ENCODE peak calls at places on chromosome 19, in nine cellular contexts. I, E, X, N, M, F, K, L and Y are unnamed samples.
A peak's percentile ranks its signal among the peaks of the same experiment; 100 is the strongest.

GRCh38 chr19:13799669-13800068 is 4.4 kb downstream of the ZSWIM4 start:
- DNase-seq in N (peak; percentile 2), I (no peak), L (no peak), X (no peak), K (no peak), F (no peak), M (no peak), E (no peak), Y (no peak)

GRCh38 chr19:11018179-11018578 is 57.3 kb downstream of the SMARCA4 start:
- DNase-seq in I (no peak), L (peak; percentile 50), X (no peak), F (no peak), M (no peak), E (no peak), K (no peak), N (peak; percentile 99), Y (no peak)

GRCh38 chr19:45630463-45630862 is 8.7 kb downstream of the EML2 start:
- DNase-seq in M (no peak), E (peak; percentile 58), I (no peak), L (peak; percentile 97), X (peak; percentile 83), K (no peak), F (peak; percentile 84), N (peak; percentile 98), Y (peak; percentile 73)

GRCh38 chr19:32570081-32570785 is 10.8 kb upstream of the PDCD5 start:
- DNase-seq in I (peak; percentile 18), K (peak; percentile 26), L (peak; percentile 35), E (no peak), M (peak; percentile 65), X (peak; percentile 61), N (peak; percentile 89), F (peak; percentile 85), Y (peak; percentile 65)

GRCh38 chr19:17227798-17228367 is 1.9 kb downstream of the OCEL1 start:
- DNase-seq in N (peak; percentile 59), L (no peak), E (no peak), X (no peak), I (no peak), F (no peak), K (no peak), M (no peak), Y (no peak)

GRCh38 chr19:54489341-54489740 is 13.3 kb upstream of the LAIR2 start:
- DNase-seq in N (no peak), F (no peak), X (no peak), L (no peak), K (no peak), I (no peak), M (no peak), E (no peak), Y (no peak)

GRCh38 chr19:57807541-57807940 is 7.2 kb downstream of the ZNF552 start:
- DNase-seq in L (peak; percentile 34), K (no peak), M (no peak), N (no peak), E (no peak), F (no peak), I (no peak), X (no peak), Y (no peak)

GRCh38 chr19:5090780-5091575 is 122.1 kb downstream of the KDM4B start:
- DNase-seq in M (no peak), X (peak; percentile 24), I (no peak), L (no peak), K (no peak), N (peak; percentile 97), F (no peak), E (no peak), Y (no peak)

GRCh38 chr19:934865-935422 is 9.1 kb downstream of the ARID3A start:
- DNase-seq in N (no peak), F (peak; percentile 38), I (no peak), X (no peak), K (no peak), L (no peak), E (peak; percentile 11), M (no peak), Y (no peak)

GRCh38 chr19:50224986-50225747 is 21.7 kb downstream of the MYH14 start:
- DNase-seq in F (no peak), E (no peak), N (peak; percentile 17), X (no peak), K (no peak), M (no peak), I (no peak), L (no peak), Y (no peak)

GRCh38 chr19:1237754-1238372 is at the start of gene CBARP:
- DNase-seq in F (no peak), E (no peak), L (no peak), N (peak; percentile 97), K (no peak), I (no peak), M (peak; percentile 54), X (no peak), Y (peak; percentile 67)

GRCh38 chr19:35889370-35890112 is 10.8 kb downstream of the NFKBID start:
- DNase-seq in F (no peak), I (no peak), M (no peak), E (no peak), N (peak; percentile 23), K (no peak), X (no peak), L (no peak), Y (no peak)

GRCh38 chr19:16660763-16661479 is at the start of gene TMEM38A:
- DNase-seq in M (peak; percentile 38), I (no peak), X (no peak), N (peak; percentile 85), F (no peak), L (no peak), K (peak; percentile 34), E (peak; percentile 65), Y (peak; percentile 70)

GRCh38 chr19:2969104-2969504 is 8.3 kb upstream of the TLE6 start:
- DNase-seq in X (no peak), N (peak; percentile 39), E (no peak), M (no peak), L (no peak), K (peak; percentile 30), I (no peak), F (no peak), Y (no peak)

GRCh38 chr19:3404324-3405260 is 38.2 kb downstream of the NFIC start:
- DNase-seq in E (no peak), X (peak; percentile 72), I (peak; percentile 81), M (no peak), L (peak; percentile 60), F (no peak), N (peak; percentile 99), K (no peak), Y (no peak)

GRCh38 chr19:13888281-13888680 is 11.3 kb downstream of the NANOS3 start:
- DNase-seq in M (no peak), L (no peak), N (peak; percentile 49), F (no peak), X (no peak), K (no peak), I (no peak), E (no peak), Y (no peak)

GRCh38 chr19:51712461-51713081 is 11.2 kb downstream of the HAS1 start:
- DNase-seq in I (no peak), X (no peak), F (peak; percentile 83), K (no peak), M (peak; percentile 66), L (peak; percentile 71), N (no peak), E (no peak), Y (peak; percentile 54)
- TF ChIP-seq CTCF in I (peak; percentile 45), X (peak; percentile 67), F (peak; percentile 30), K (peak; percentile 54), M (peak; percentile 60), L (peak; percentile 86), N (peak; percentile 48), E (peak; percentile 55), Y (peak; percentile 43)

GRCh38 chr19:40807147-40808020 is 8.4 kb downstream of the EGLN2 start:
- DNase-seq in F (peak; percentile 78), I (no peak), L (no peak), E (no peak), X (no peak), K (no peak), N (peak; percentile 75), M (peak; percentile 80), Y (no peak)

GRCh38 chr19:40809358-40810086 is 10.5 kb downstream of the EGLN2 start:
- DNase-seq in F (no peak), X (no peak), K (no peak), M (no peak), E (no peak), L (no peak), N (no peak), I (no peak), Y (no peak)

GRCh38 chr19:40806385-40807146 is 7.6 kb downstream of the EGLN2 start:
- DNase-seq in X (peak; percentile 97), F (peak; percentile 90), L (peak; percentile 90), K (peak; percentile 64), M (peak; percentile 96), N (peak; percentile 100), E (peak; percentile 80), I (peak; percentile 77), Y (peak; percentile 84)

GRCh38 chr19:40808497-40808896 is 9.5 kb downstream of the EGLN2 start:
- DNase-seq in M (no peak), I (no peak), K (no peak), L (no peak), X (no peak), E (no peak), F (no peak), N (peak; percentile 60), Y (no peak)

DNA sequence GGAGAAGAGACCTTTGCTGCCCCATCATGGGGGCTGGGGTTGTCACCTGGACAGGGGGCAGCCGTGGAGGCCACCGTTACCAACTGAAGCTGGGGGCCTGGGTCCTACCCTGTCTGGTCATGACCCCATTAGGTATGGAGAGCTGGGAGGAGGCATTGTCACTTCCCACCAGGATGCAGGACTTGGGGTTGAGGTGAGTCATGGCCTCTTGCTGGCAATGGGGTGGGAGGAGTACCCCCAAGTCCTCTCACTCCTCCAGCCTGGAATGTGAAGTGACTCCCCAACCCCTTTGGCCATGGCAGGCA is 9.0 kb downstream of the EGLN2 start:
- DNase-seq in K (no peak), I (no peak), X (no peak), N (no peak), F (no peak), E (no peak), L (no peak), M (no peak), Y (no peak)
- TF ChIP-seq CTCF in K (no peak), I (no peak), X (no peak), N (no peak), F (no peak), E (no peak), L (no peak), M (no peak), Y (no peak)

DNA sequence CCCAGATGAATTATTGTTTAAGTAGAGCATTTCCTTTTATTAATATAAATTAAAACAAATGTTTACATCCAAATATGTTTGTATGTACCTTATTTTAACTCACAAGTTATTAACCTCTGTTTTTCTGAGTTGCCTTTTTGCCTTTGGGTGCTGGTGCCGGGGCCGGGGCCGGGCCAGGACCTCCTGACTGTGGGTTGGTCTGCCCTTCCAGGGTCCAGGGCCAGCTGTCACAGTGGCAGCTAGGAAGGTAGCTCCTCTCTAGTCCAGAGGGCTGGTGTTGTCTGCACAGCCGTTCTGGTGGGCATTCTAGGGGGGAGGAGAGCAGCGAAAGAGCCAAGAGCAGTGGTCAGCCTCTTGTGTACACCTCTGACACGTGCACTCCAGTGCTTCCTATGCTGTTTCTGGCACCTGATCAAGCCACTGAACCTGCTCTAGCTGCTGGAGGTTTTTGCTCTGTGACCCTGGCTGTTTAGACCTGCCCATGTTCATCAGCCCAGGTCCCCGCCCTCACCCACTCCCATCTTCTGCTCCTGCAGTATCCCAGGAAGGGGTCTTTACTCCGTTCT is 2.0 kb upstream of the UBA2 start:
- DNase-seq in M (no peak), X (no peak), L (no peak), E (no peak), N (no peak), F (no peak), I (no peak), K (no peak), Y (no peak)
- TF ChIP-seq CTCF in M (no peak), X (no peak), L (no peak), E (no peak), N (no peak), F (no peak), I (no peak), K (no peak), Y (no peak)

GRCh38 chr19:51457351-51458013 is 772 bp downstream of the SIGLEC8 start:
- DNase-seq in K (no peak), F (no peak), N (no peak), M (no peak), L (no peak), I (no peak), X (no peak), E (no peak), Y (no peak)
- TF ChIP-seq CTCF in K (no peak), F (no peak), N (no peak), M (no peak), L (no peak), I (no peak), X (no peak), E (no peak), Y (no peak)